ENCODE peak calls at places on chromosome 21, in four cellular contexts. I is H1, T is IMR-90, Z is neuronal stem cell. E is an unnamed sample.

GRCh38 chr21:42346866-42347600 is 3.8 kb downstream of the TFF2 start:
- DNase-seq in I (no peak), T (no peak), Z (no peak), E (no peak)

GRCh38 chr21:24939288-24939687 is 668.0 kb downstream of the MRPL39 start:
- DNase-seq in I (no peak), T (no peak), Z (no peak), E (no peak)

GRCh38 chr21:43691801-43692200 is 27.1 kb upstream of the PDXK start:
- DNase-seq in I (no peak), T (no peak), Z (no peak), E (no peak)

GRCh38 chr21:39314155-39315027 is 959 bp upstream of the BRWD1 start:
- DNase-seq in I (no peak), T (peak; percentile 65), Z (no peak), E (peak; percentile 72)

GRCh38 chr21:39217356-39218081 is 34.3 kb upstream of the PSMG1 start:
- DNase-seq in I (no peak), T (no peak), Z (no peak), E (no peak)

GRCh38 chr21:25421327-25422028 is 185.8 kb downstream of the MRPL39 start:
- DNase-seq in I (no peak), T (peak; percentile 68), Z (peak; percentile 20), E (peak; percentile 3)

GRCh38 chr21:32977216-32977615 is 48.5 kb upstream of the OLIG2 start:
- DNase-seq in I (no peak), T (no peak), Z (no peak), E (no peak)

GRCh38 chr21:32256873-32257620 is 21.8 kb downstream of the MIS18A start:
- DNase-seq in I (no peak), T (peak; percentile 91), Z (no peak), E (peak; percentile 93)

GRCh38 chr21:39651206-39651605 is 38.5 kb downstream of the B3GALT5 start:
- DNase-seq in I (no peak), T (no peak), Z (no peak), E (no peak)

GRCh38 chr21:26042181-26042876 is 128.2 kb downstream of the APP start:
- DNase-seq in I (no peak), T (no peak), Z (no peak), E (no peak)

GRCh38 chr21:20330652-20331051 is 667.6 kb upstream of the NCAM2 start:
- DNase-seq in I (no peak), T (no peak), Z (no peak), E (no peak)

GRCh38 chr21:25708467-25709065 is 26.1 kb downstream of the ATP5PF start:
- DNase-seq in I (no peak), T (peak; percentile 56), Z (peak; percentile 38), E (peak; percentile 52)

GRCh38 chr21:32338209-32338921 is 39.7 kb downstream of the MRAP start:
- DNase-seq in I (no peak), T (no peak), Z (no peak), E (no peak)

GRCh38 chr21:41975391-41976272 is 21.8 kb upstream of the C2CD2 start:
- DNase-seq in I (peak; percentile 59), T (no peak), Z (no peak), E (no peak)

GRCh38 chr21:27648560-27648959 is 681.7 kb upstream of the ADAMTS5 start:
- DNase-seq in I (no peak), T (peak; percentile 90), Z (no peak), E (peak; percentile 97)

GRCh38 chr21:32653326-32653901 is 41.2 kb upstream of the CFAP298 start:
- DNase-seq in I (no peak), T (peak; percentile 10), Z (peak; percentile 5), E (peak; percentile 29)

GRCh38 chr21:30829659-30830058 is at the start of gene KRTAP7-1:
- DNase-seq in I (no peak), T (no peak), Z (no peak), E (no peak)

GRCh38 chr21:38819719-38820147 is 14.0 kb downstream of the ETS2 start:
- DNase-seq in I (no peak), T (peak; percentile 77), Z (no peak), E (peak; percentile 63)

GRCh38 chr21:27740084-27740483 is 773.2 kb upstream of the ADAMTS5 start:
- DNase-seq in I (no peak), T (no peak), Z (no peak), E (no peak)

GRCh38 chr21:21057349-21058062 is 59.3 kb downstream of the NCAM2 start:
- DNase-seq in I (no peak), T (no peak), Z (no peak), E (no peak)

GRCh38 chr21:21464691-21465090 is 466.5 kb downstream of the NCAM2 start:
- DNase-seq in I (no peak), T (no peak), Z (no peak), E (no peak)

GRCh38 chr21:40622531-40622930 is 224.4 kb downstream of the DSCAM start:
- DNase-seq in I (no peak), T (no peak), Z (no peak), E (no peak)

GRCh38 chr21:26972131-26972707 is 5.3 kb upstream of the ADAMTS5 start:
- DNase-seq in I (no peak), T (no peak), Z (no peak), E (no peak)

GRCh38 chr21:39444406-39445145 is 1.0 kb downstream of the LCA5L start:
- DNase-seq in I (no peak), T (peak; percentile 58), Z (no peak), E (peak; percentile 84)

GRCh38 chr21:41751621-41752020 is 15.2 kb downstream of the RIPK4 start:
- DNase-seq in I (no peak), T (no peak), Z (no peak), E (no peak)

GRCh38 chr21:36668713-36669112 is 30.2 kb upstream of the SIM2 start:
- DNase-seq in I (no peak), T (no peak), Z (no peak), E (no peak)

GRCh38 chr21:36664678-36665022 is 34.3 kb upstream of the SIM2 start:
- DNase-seq in I (no peak), T (no peak), Z (no peak), E (no peak)

GRCh38 chr21:36663033-36663855 is 35.7 kb upstream of the SIM2 start:
- DNase-seq in I (no peak), T (peak; percentile 33), Z (no peak), E (no peak)

GRCh38 chr21:36661511-36662309 is 37.2 kb upstream of the SIM2 start:
- DNase-seq in I (no peak), T (peak; percentile 48), Z (no peak), E (peak; percentile 48)

GRCh38 chr21:36665806-36666205 is 33.1 kb upstream of the SIM2 start:
- DNase-seq in I (no peak), T (no peak), Z (no peak), E (no peak)
- H2BK5ac ChIP-seq in I (no peak overlapping the region), T (no peak overlapping the region), Z (no peak overlapping the region), E (no peak overlapping the region)

DNA sequence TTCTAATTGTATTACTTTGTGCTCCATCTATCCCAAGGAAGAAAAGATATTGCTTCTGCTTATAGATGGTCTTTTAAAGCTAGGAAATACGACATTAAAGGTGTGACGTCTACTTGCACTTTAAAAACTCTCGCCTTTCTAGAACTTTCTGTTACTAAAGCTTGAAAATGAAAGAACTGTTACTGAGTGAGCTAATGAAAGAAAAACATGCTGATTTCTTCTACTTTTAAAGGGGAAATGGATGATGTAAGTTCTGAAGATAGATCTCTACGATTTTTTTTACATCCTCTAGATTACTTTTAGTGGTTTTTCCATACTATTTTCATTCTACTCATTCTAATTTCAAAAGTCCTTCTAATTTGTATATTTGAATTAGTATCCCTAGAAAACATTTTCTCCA is 387.5 kb downstream of the USP25 start:
- DNase-seq in I (no peak), T (no peak), Z (no peak), E (no peak)
- H3K4me3 ChIP-seq in I (no peak overlapping the region), T (no peak overlapping the region), Z (no peak overlapping the region), E (no peak overlapping the region)

GRCh38 chr21:37356710-37357109 is 9.9 kb upstream of the DYRK1A start:
- DNase-seq in I (no peak), T (no peak), Z (no peak), E (no peak)

GRCh38 chr21:37358392-37358791 is 8.2 kb upstream of the DYRK1A start:
- DNase-seq in I (no peak), T (no peak), Z (no peak), E (peak; percentile 39)

GRCh38 chr21:37357691-37358090 is 8.9 kb upstream of the DYRK1A start:
- DNase-seq in I (no peak), T (no peak), Z (no peak), E (no peak)
- H2BK120ac ChIP-seq in I (no peak overlapping the region), T (no peak overlapping the region), Z (no peak overlapping the region), E (no peak overlapping the region)

GRCh38 chr21:44801468-44802395 is at the start of gene UBE2G2:
- DNase-seq in I (peak; percentile 91), T (peak; percentile 65), Z (peak; percentile 81), E (peak; percentile 85)
- H2BK5ac ChIP-seq in I (peak within 1 kb of the TSS; percentile 67), T (peak within 1 kb of the TSS; percentile 88), Z (peak within 1 kb of the TSS; percentile 8), E (no peak within 1 kb of the TSS)

GRCh38 chr21:8993943-8994639 is 1527.3 kb upstream of the TPTE start:
- DNase-seq in I (no peak), T (no peak), Z (no peak), E (no peak)
- H3K4me3 ChIP-seq in I (no peak overlapping the region), T (no peak overlapping the region), Z (no peak overlapping the region), E (no peak overlapping the region)

GRCh38 chr21:34343347-34344057 is 20.3 kb upstream of the KCNE2 start:
- DNase-seq in I (no peak), T (no peak), Z (no peak), E (no peak)
- H2BK120ac ChIP-seq in I (no peak overlapping the region), T (no peak overlapping the region), Z (no peak overlapping the region), E (no peak overlapping the region)

GRCh38 chr21:35070436-35070835 is 21.3 kb upstream of the RUNX1 start:
- DNase-seq in I (no peak), T (no peak), Z (no peak), E (no peak)
- H2BK5ac ChIP-seq in I (no peak overlapping the region), T (no peak overlapping the region), Z (no peak overlapping the region), E (no peak overlapping the region)

GRCh38 chr21:28804089-28804670 is 188.5 kb downstream of the LTN1 start:
- DNase-seq in I (no peak), T (no peak), Z (no peak), E (no peak)

GRCh38 chr21:28799926-28800325 is 192.8 kb downstream of the LTN1 start:
- DNase-seq in I (no peak), T (no peak), Z (no peak), E (peak; percentile 57)

GRCh38 chr21:28810826-28811524 is 181.7 kb downstream of the LTN1 start:
- DNase-seq in I (no peak), T (no peak), Z (no peak), E (no peak)

GRCh38 chr21:28801906-28802305 is 190.8 kb downstream of the LTN1 start:
- DNase-seq in I (no peak), T (peak; percentile 87), Z (no peak), E (peak; percentile 65)

GRCh38 chr21:28805885-28806284 is 186.8 kb downstream of the LTN1 start:
- DNase-seq in I (no peak), T (peak; percentile 97), Z (no peak), E (peak; percentile 87)
- H3K4me3 ChIP-seq in I (no peak overlapping the region), T (no peak overlapping the region), Z (no peak overlapping the region), E (no peak overlapping the region)

GRCh38 chr21:23218667-23219066 is 2220.5 kb downstream of the NCAM2 start:
- DNase-seq in I (no peak), T (no peak), Z (no peak), E (no peak)
- H2BK120ac ChIP-seq in I (no peak overlapping the region), T (no peak overlapping the region), Z (no peak overlapping the region), E (no peak overlapping the region)

E was measured in mesenchymal stem cell.